ENCODE peak calls at places on chromosomes 13 and 19, in four cellular contexts. U is K562, R is HepG2, D is SK-N-SH. J is an unnamed sample.

GRCh38 chr13:104571161-104571889 is 1505.1 kb upstream of the SLC10A2 start:
- DNase-seq in D (peak; percentile 48), U (peak; percentile 0), R (peak; percentile 16), J (peak; percentile 5)

GRCh38 chr19:53879145-53880037 is 2.6 kb upstream of the PRKCG start:
- DNase-seq in D (peak; percentile 98), R (peak; percentile 86), U (peak; percentile 89), J (peak; percentile 93)

GRCh38 chr13:95527955-95528354 is 24.6 kb upstream of the CLDN10 start:
- DNase-seq in R (no peak), U (no peak), D (no peak), J (no peak)

GRCh38 chr13:27053902-27054595 is 117.6 kb downstream of the USP12 start:
- DNase-seq in D (no peak), U (no peak), R (no peak), J (peak; percentile 29)

GRCh38 chr13:83980322-83980721 is 98.0 kb upstream of the SLITRK1 start:
- DNase-seq in D (no peak), R (no peak), U (no peak), J (no peak)

GRCh38 chr19:48964205-48965032 is 690 bp upstream of the FTL start:
- DNase-seq in R (peak; percentile 34), D (no peak), U (peak; percentile 83), J (peak; percentile 63)

GRCh38 chr13:40787062-40787461 is 2.3 kb upstream of the SLC25A15 start:
- DNase-seq in R (no peak), D (no peak), U (peak; percentile 17), J (no peak)

GRCh38 chr13:24161010-24161775 is 673 bp downstream of the SPATA13 start:
- DNase-seq in U (no peak), D (peak; percentile 65), R (peak; percentile 55), J (no peak)

GRCh38 chr19:16654621-16655020 is 5.3 kb downstream of the SMIM7 start:
- DNase-seq in U (no peak), R (no peak), D (no peak), J (no peak)

GRCh38 chr19:45952341-45952690 is 21.3 kb downstream of the NOVA2 start:
- DNase-seq in R (no peak), U (no peak), D (no peak), J (no peak)

GRCh38 chr19:45953676-45954075 is 20.0 kb downstream of the NOVA2 start:
- DNase-seq in D (no peak), U (no peak), R (no peak), J (no peak)

GRCh38 chr19:45954132-45954531 is 19.5 kb downstream of the NOVA2 start:
- DNase-seq in R (no peak), D (peak; percentile 94), U (no peak), J (no peak)

GRCh38 chr19:45955905-45956608 is 17.6 kb downstream of the NOVA2 start:
- DNase-seq in R (peak; percentile 38), U (no peak), D (peak; percentile 56), J (peak; percentile 81)

DNA sequence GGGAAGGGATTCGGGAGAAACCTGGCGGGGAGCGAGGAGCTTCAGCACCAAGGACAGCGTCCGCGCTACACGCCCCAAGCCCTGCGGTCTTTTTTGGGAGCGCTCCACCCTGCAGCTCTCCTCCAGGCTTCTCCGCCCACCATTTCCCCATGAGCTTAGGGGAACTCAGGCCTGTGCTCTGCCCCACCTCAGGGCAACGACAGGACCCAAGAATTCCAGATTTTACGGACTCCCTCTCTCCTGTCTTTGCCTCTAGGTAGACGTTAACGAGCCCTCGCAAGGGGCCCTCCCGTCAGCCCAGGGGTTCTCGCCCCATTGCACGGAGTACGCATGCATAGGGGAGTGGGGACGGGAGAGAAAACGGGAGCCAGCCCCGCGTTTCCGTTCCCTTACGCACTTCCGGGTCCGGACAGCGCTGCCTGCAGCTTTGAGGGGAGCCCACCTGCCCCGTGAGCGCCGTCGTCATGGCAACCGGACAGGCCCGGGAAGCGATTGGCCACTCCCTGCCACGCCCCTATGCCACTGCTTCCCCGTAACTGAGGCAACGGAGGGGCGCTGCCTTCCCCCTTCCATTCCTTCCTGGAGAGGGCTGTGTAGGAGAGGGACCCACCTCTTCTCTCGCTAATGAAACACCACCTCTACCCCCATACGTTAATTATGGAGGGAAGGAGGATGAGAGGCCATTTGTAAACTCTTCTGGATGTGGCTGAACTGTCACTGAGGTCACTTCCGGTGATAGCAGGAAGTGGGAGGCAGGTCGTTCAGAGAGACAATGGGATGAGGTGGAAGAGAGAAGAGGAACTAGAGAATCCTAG is 20.8 kb downstream of the NOVA2 start:
- DNase-seq in R (no peak), D (peak; percentile 55), U (peak; percentile 79), J (peak; percentile 93)
- TF ChIP-seq RAD21 in R (no peak), D (no peak), U (no peak), J (no peak)

GRCh38 chr13:111326621-111326965 is 6.2 kb downstream of the TEX29 start:
- DNase-seq in U (no peak), R (no peak), D (no peak), J (no peak)
- TF ChIP-seq CHD2 in U (no peak), R (no peak), D (no peak), J (no peak)

GRCh38 chr13:53781941-53782340 is 753.3 kb downstream of the OLFM4 start:
- DNase-seq in D (no peak), R (no peak), U (no peak), J (no peak)

GRCh38 chr13:53782400-53783030 is 753.9 kb downstream of the OLFM4 start:
- DNase-seq in R (peak; percentile 33), D (peak; percentile 30), U (peak; percentile 21), J (peak; percentile 35)

GRCh38 chr13:53784331-53784730 is 755.7 kb downstream of the OLFM4 start:
- DNase-seq in U (no peak), R (no peak), D (no peak), J (no peak)

GRCh38 chr13:53778937-53779336 is 750.3 kb downstream of the OLFM4 start:
- DNase-seq in D (no peak), U (no peak), R (no peak), J (no peak)

DNA sequence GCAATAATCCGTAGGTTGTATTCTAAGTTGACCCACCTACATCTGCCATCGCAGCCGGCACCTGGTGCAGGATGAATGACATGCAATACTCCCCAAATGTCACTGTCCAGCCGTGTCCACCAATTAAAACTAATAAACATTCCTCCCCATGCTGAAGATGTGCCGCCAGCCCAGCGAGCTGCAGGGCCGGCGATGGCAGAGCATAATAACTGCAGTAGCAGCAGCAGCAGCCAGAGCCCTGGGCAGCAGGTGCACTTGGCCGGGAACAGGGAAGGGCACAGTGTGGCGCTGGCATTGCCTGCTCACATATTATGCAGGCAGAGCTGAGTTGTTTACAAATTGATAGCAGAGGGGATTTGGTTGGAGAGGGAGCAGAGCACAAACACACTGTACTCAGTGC is 754.9 kb downstream of the OLFM4 start:
- DNase-seq in R (no peak), D (no peak), U (no peak), J (no peak)
- TF ChIP-seq RAD21 in R (no peak), D (no peak), U (no peak), J (no peak)

DNA sequence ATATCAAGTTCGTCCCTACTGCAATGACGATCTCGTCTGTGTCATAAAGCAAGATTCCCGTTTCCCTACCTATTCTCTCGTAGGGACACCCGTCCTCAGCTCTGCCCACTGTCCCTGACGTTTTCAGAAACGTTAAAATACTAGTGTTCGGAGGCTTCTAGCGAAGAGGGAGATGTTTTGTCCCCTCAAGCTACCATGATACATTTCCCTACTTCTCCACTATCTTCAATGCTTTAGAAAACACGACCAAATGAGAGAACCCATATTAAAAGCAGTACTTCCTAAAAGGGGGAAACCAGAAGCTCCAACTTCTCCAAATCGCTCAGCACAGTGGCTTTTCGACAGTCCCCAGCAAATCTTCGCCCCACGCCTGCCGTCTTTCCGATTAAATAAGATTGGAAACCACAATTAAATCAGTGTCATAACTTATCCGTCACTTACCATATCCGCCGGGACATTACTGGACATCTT is 1.3 kb downstream of the UBL3 start:
- DNase-seq in D (peak; percentile 38), R (peak; percentile 13), U (peak; percentile 10), J (peak; percentile 31)
- TF ChIP-seq CHD2 in D (no peak), R (no peak), U (no peak), J (no peak)

J was measured in A549.